ENCODE peak calls at places on chromosomes 1 and 21, in four cellular contexts. Q is thoracic aorta, L is left ventricle myocardium inferior, D is HEK293T. Z is an unnamed sample.

GRCh38 chr21:34702341-34702807 is 33.6 kb downstream of the CLIC6 start:
- DNase-seq in Q (peak), L (no peak), D (no peak), Z (no peak)

GRCh38 chr1:80566123-80566522 is 1234.6 kb upstream of the ADGRL2 start:
- DNase-seq in Q (no peak), L (no peak), D (no peak), Z (no peak)

GRCh38 chr21:46148106-46148505 is 7.3 kb downstream of the FTCD start:
- DNase-seq in Q (no peak), L (no peak), D (no peak), Z (no peak)

GRCh38 chr1:114154963-114155322 is 1.3 kb upstream of the SYT6 start:
- DNase-seq in Q (no peak), L (no peak), D (no peak), Z (no peak)

GRCh38 chr1:160146107-160146506 is 5.3 kb upstream of the ATP1A4 start:
- DNase-seq in Q (no peak), L (no peak), D (no peak), Z (no peak)

GRCh38 chr21:43339668-43340067 is 87.3 kb downstream of the SIK1 start:
- DNase-seq in Q (no peak), L (peak), D (no peak), Z (no peak)

GRCh38 chr1:16461681-16462080 is 21.2 kb downstream of the NECAP2 start:
- DNase-seq in Q (no peak), L (no peak), D (no peak), Z (no peak)

GRCh38 chr1:84143796-84144565 is at the start of gene PRKACB:
- DNase-seq in Q (no peak), L (no peak), D (no peak), Z (peak)

GRCh38 chr1:8423702-8424538 is 106.0 kb downstream of the SLC45A1 start:
- DNase-seq in Q (peak), L (peak), D (peak), Z (peak)

GRCh38 chr1:190205713-190206112 is 272.0 kb downstream of the BRINP3 start:
- DNase-seq in Q (no peak), L (no peak), D (no peak), Z (no peak)

GRCh38 chr1:12434174-12434573 is 183.8 kb downstream of the DHRS3 start:
- DNase-seq in Q (no peak), L (no peak), D (no peak), Z (peak)

GRCh38 chr1:114145504-114146160 is 8.0 kb downstream of the SYT6 start:
- DNase-seq in Q (no peak), L (no peak), D (no peak), Z (no peak)

GRCh38 chr1:76881726-76882125 is 14.4 kb downstream of the ST6GALNAC5 start:
- DNase-seq in Q (no peak), L (no peak), D (no peak), Z (no peak)

GRCh38 chr1:11648732-11649158 is 5.5 kb downstream of the FBXO2 start:
- DNase-seq in Q (no peak), L (no peak), D (peak), Z (peak)

GRCh38 chr21:45979141-45979631 is 2.4 kb upstream of the COL6A1 start:
- DNase-seq in Q (no peak), L (peak), D (no peak), Z (no peak)

GRCh38 chr1:210232524-210233215 is at the start of gene SERTAD4:
- DNase-seq in Q (no peak), L (peak), D (peak), Z (no peak)

GRCh38 chr21:46084709-46085108 is 13.2 kb upstream of the COL6A2 start:
- DNase-seq in Q (no peak), L (no peak), D (no peak), Z (no peak)

GRCh38 chr1:198776602-198777029 is 137.8 kb downstream of the PTPRC start:
- DNase-seq in Q (no peak), L (peak), D (no peak), Z (no peak)

GRCh38 chr1:31586376-31587327 is 10.3 kb downstream of the TINAGL1 start:
- DNase-seq in Q (no peak), L (no peak), D (no peak), Z (no peak)